ENCODE peak calls at places on chromosomes 5 and 9, in six cellular contexts. One of them, this sample, is unnamed.

GRCh38 chr9:109417585-109418544 is 80.2 kb downstream of the PTPN3 start:
- DNase-seq in HCT116: no peak
- DNase-seq in SK-N-SH: no peak
- DNase-seq in K562: no peak
- DNase-seq in HepG2: no peak
- DNase-seq in GM12878: no peak
- DNase-seq in this sample: no peak

GRCh38 chr5:14281746-14282181 is 138.6 kb downstream of the TRIO start:
- DNase-seq in HCT116: no peak
- DNase-seq in SK-N-SH: no peak
- DNase-seq in K562: no peak
- DNase-seq in HepG2: no peak
- DNase-seq in GM12878: no peak
- DNase-seq in this sample: no peak

GRCh38 chr9:92774274-92774673 is 9.6 kb upstream of the BICD2 start:
- DNase-seq in HCT116: no peak
- DNase-seq in SK-N-SH: no peak
- DNase-seq in K562: no peak
- DNase-seq in HepG2: no peak
- DNase-seq in GM12878: no peak
- DNase-seq in this sample: no peak

GRCh38 chr5:39517800-39518199 is 93.0 kb upstream of the DAB2 start:
- DNase-seq in HCT116: no peak
- DNase-seq in SK-N-SH: no peak
- DNase-seq in K562: no peak
- DNase-seq in HepG2: no peak
- DNase-seq in GM12878: no peak
- DNase-seq in this sample: no peak

GRCh38 chr5:19035816-19036215 is 952.2 kb downstream of the CDH18 start:
- DNase-seq in HCT116: no peak
- DNase-seq in SK-N-SH: no peak
- DNase-seq in K562: no peak
- DNase-seq in HepG2: no peak
- DNase-seq in GM12878: no peak
- DNase-seq in this sample: no peak

GRCh38 chr9:109918359-109919163 is 138.6 kb downstream of the PALM2AKAP2 start:
- DNase-seq in HCT116: no peak
- DNase-seq in SK-N-SH: no peak
- DNase-seq in K562: no peak
- DNase-seq in HepG2: no peak
- DNase-seq in GM12878: peak
- DNase-seq in this sample: no peak

GRCh38 chr9:14245901-14246525 is 67.9 kb downstream of the NFIB start:
- DNase-seq in HCT116: no peak
- DNase-seq in SK-N-SH: no peak
- DNase-seq in K562: no peak
- DNase-seq in HepG2: no peak
- DNase-seq in GM12878: no peak
- DNase-seq in this sample: no peak

GRCh38 chr9:119114681-119115080 is 254.6 kb downstream of the BRINP1 start:
- DNase-seq in HCT116: no peak
- DNase-seq in SK-N-SH: no peak
- DNase-seq in K562: no peak
- DNase-seq in HepG2: no peak
- DNase-seq in GM12878: no peak
- DNase-seq in this sample: no peak

GRCh38 chr5:140633081-140633471 is at the start of gene CD14:
- DNase-seq in HCT116: no peak
- DNase-seq in SK-N-SH: no peak
- DNase-seq in K562: no peak
- DNase-seq in HepG2: peak
- DNase-seq in GM12878: no peak
- DNase-seq in this sample: no peak

GRCh38 chr9:81320909-81321482 is 368.4 kb downstream of the TLE1 start:
- DNase-seq in HCT116: no peak
- DNase-seq in SK-N-SH: peak
- DNase-seq in K562: no peak
- DNase-seq in HepG2: no peak
- DNase-seq in GM12878: no peak
- DNase-seq in this sample: no peak

GRCh38 chr5:71938886-71939285 is 168.4 kb upstream of the MAP1B start:
- DNase-seq in HCT116: no peak
- DNase-seq in SK-N-SH: no peak
- DNase-seq in K562: no peak
- DNase-seq in HepG2: peak
- DNase-seq in GM12878: no peak
- DNase-seq in this sample: no peak

GRCh38 chr5:165460911-165461310 is 1955.5 kb downstream of the MAT2B start:
- DNase-seq in HCT116: no peak
- DNase-seq in SK-N-SH: no peak
- DNase-seq in K562: no peak
- DNase-seq in HepG2: no peak
- DNase-seq in GM12878: no peak
- DNase-seq in this sample: no peak

GRCh38 chr5:165459232-165459631 is 1953.8 kb downstream of the MAT2B start:
- DNase-seq in HCT116: no peak
- DNase-seq in SK-N-SH: no peak
- DNase-seq in K562: no peak
- DNase-seq in HepG2: no peak
- DNase-seq in GM12878: no peak
- DNase-seq in this sample: no peak

GRCh38 chr5:165457854-165458481 is 1952.5 kb downstream of the MAT2B start:
- DNase-seq in HCT116: no peak
- DNase-seq in SK-N-SH: peak
- DNase-seq in K562: no peak
- DNase-seq in HepG2: no peak
- DNase-seq in GM12878: no peak
- DNase-seq in this sample: no peak
- TF ChIP-seq SIN3A in HCT116: no peak
- TF ChIP-seq SIN3A in SK-N-SH: no peak
- TF ChIP-seq SIN3A in K562: no peak
- TF ChIP-seq SIN3A in HepG2: no peak
- TF ChIP-seq SIN3A in GM12878: no peak
- TF ChIP-seq SIN3A in this sample: no peak

GRCh38 chr5:175567954-175568353 is 89.6 kb downstream of the SFXN1 start:
- DNase-seq in HCT116: peak
- DNase-seq in SK-N-SH: no peak
- DNase-seq in K562: no peak
- DNase-seq in HepG2: no peak
- DNase-seq in GM12878: no peak
- DNase-seq in this sample: no peak

GRCh38 chr5:175569701-175570100 is 88.2 kb upstream of the HRH2 start:
- DNase-seq in HCT116: no peak
- DNase-seq in SK-N-SH: no peak
- DNase-seq in K562: no peak
- DNase-seq in HepG2: no peak
- DNase-seq in GM12878: no peak
- DNase-seq in this sample: no peak

GRCh38 chr5:175564716-175565115 is 86.4 kb downstream of the SFXN1 start:
- DNase-seq in HCT116: no peak
- DNase-seq in SK-N-SH: no peak
- DNase-seq in K562: no peak
- DNase-seq in HepG2: no peak
- DNase-seq in GM12878: no peak
- DNase-seq in this sample: no peak

GRCh38 chr5:175561085-175561484 is 82.7 kb downstream of the SFXN1 start:
- DNase-seq in HCT116: no peak
- DNase-seq in SK-N-SH: no peak
- DNase-seq in K562: no peak
- DNase-seq in HepG2: no peak
- DNase-seq in GM12878: no peak
- DNase-seq in this sample: no peak

DNA sequence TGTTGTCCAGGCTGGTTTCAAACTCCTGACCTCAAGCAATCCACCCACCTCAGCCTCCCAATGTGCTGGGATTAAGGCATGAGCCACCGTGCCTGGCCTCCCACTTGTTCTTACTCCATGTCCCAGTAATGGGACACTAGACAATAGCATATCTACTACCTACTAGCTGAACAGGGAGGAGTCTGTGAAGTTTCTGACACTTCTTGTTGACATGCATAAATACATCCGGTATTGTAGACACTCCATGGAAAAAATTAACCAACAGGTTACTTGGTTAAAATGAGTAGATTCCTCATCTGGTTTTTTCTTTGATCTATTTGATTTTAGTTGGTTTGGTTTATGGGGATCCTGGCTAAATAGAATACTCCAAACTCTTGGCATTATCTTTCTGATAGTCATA is 88.3 kb downstream of the SFXN1 start:
- DNase-seq in HCT116: no peak
- DNase-seq in SK-N-SH: no peak
- DNase-seq in K562: no peak
- DNase-seq in HepG2: no peak
- DNase-seq in GM12878: no peak
- DNase-seq in this sample: no peak
- TF ChIP-seq REST in HCT116: no peak
- TF ChIP-seq REST in SK-N-SH: no peak
- TF ChIP-seq REST in K562: no peak
- TF ChIP-seq REST in HepG2: no peak
- TF ChIP-seq REST in GM12878: no peak
- TF ChIP-seq REST in this sample: no peak

GRCh38 chr5:52885614-52886013 is 97.9 kb downstream of the ITGA1 start:
- DNase-seq in HCT116: no peak
- DNase-seq in SK-N-SH: no peak
- DNase-seq in K562: no peak
- DNase-seq in HepG2: peak
- DNase-seq in GM12878: no peak
- DNase-seq in this sample: no peak
- TF ChIP-seq SIN3A in HCT116: no peak
- TF ChIP-seq SIN3A in SK-N-SH: no peak
- TF ChIP-seq SIN3A in K562: no peak
- TF ChIP-seq SIN3A in HepG2: no peak
- TF ChIP-seq SIN3A in GM12878: no peak
- TF ChIP-seq SIN3A in this sample: no peak

GRCh38 chr5:138575194-138576015 is at the start of gene HSPA9:
- DNase-seq in HCT116: peak
- DNase-seq in SK-N-SH: peak
- DNase-seq in K562: peak
- DNase-seq in HepG2: peak
- DNase-seq in GM12878: peak
- DNase-seq in this sample: peak

GRCh38 chr5:138570871-138571270 is 4.3 kb downstream of the HSPA9 start:
- DNase-seq in HCT116: no peak
- DNase-seq in SK-N-SH: no peak
- DNase-seq in K562: no peak
- DNase-seq in HepG2: no peak
- DNase-seq in GM12878: no peak
- DNase-seq in this sample: no peak

GRCh38 chr5:138573223-138573622 is 2.0 kb downstream of the HSPA9 start:
- DNase-seq in HCT116: no peak
- DNase-seq in SK-N-SH: no peak
- DNase-seq in K562: no peak
- DNase-seq in HepG2: no peak
- DNase-seq in GM12878: no peak
- DNase-seq in this sample: no peak

GRCh38 chr5:138573949-138574670 is 1.1 kb downstream of the HSPA9 start:
- DNase-seq in HCT116: no peak
- DNase-seq in SK-N-SH: no peak
- DNase-seq in K562: no peak
- DNase-seq in HepG2: no peak
- DNase-seq in GM12878: no peak
- DNase-seq in this sample: no peak

DNA sequence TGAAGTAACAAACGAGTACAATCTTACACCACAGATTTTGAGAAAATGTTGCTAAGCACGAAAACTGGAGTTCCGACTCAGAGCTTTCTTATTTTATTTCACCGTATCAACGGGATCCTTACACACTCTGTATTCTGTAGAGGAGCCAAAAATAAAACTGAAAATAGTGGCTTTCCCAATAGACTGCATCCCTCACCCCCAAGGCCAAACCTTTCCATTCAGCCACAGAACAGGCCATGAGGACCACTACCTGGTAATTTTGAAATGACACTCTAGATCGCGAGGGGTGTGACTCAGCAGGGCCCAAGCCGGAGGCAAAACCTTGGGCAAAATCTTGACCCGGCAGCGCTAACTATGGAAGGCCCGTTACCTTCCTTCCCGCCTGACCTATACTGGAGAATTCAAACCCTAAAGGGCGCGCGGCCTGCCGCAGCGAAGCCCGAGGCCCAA is 432 bp downstream of the HSPA9 start:
- DNase-seq in HCT116: no peak
- DNase-seq in SK-N-SH: no peak
- DNase-seq in K562: peak
- DNase-seq in HepG2: no peak
- DNase-seq in GM12878: no peak
- DNase-seq in this sample: no peak
- TF ChIP-seq REST in HCT116: no peak
- TF ChIP-seq REST in SK-N-SH: no peak
- TF ChIP-seq REST in K562: no peak
- TF ChIP-seq REST in HepG2: no peak
- TF ChIP-seq REST in GM12878: no peak
- TF ChIP-seq REST in this sample: no peak

GRCh38 chr5:166330061-166330460 is 1961.4 kb upstream of the WWC1 start:
- DNase-seq in HCT116: no peak
- DNase-seq in SK-N-SH: no peak
- DNase-seq in K562: no peak
- DNase-seq in HepG2: no peak
- DNase-seq in GM12878: no peak
- DNase-seq in this sample: no peak

GRCh38 chr5:166320923-166321480 is 1970.4 kb upstream of the WWC1 start:
- DNase-seq in HCT116: no peak
- DNase-seq in SK-N-SH: no peak
- DNase-seq in K562: no peak
- DNase-seq in HepG2: no peak
- DNase-seq in GM12878: no peak
- DNase-seq in this sample: no peak

GRCh38 chr5:166324372-166324771 is 1967.1 kb upstream of the WWC1 start:
- DNase-seq in HCT116: no peak
- DNase-seq in SK-N-SH: no peak
- DNase-seq in K562: no peak
- DNase-seq in HepG2: no peak
- DNase-seq in GM12878: no peak
- DNase-seq in this sample: no peak
- TF ChIP-seq SIN3A in HCT116: no peak
- TF ChIP-seq SIN3A in SK-N-SH: no peak
- TF ChIP-seq SIN3A in K562: no peak
- TF ChIP-seq SIN3A in HepG2: no peak
- TF ChIP-seq SIN3A in GM12878: no peak
- TF ChIP-seq SIN3A in this sample: no peak

GRCh38 chr9:32434892-32435291 is 50.4 kb downstream of the ACO1 start:
- DNase-seq in HCT116: no peak
- DNase-seq in SK-N-SH: no peak
- DNase-seq in K562: no peak
- DNase-seq in HepG2: no peak
- DNase-seq in GM12878: no peak
- DNase-seq in this sample: no peak

GRCh38 chr9:32430720-32431119 is 46.3 kb downstream of the ACO1 start:
- DNase-seq in HCT116: no peak
- DNase-seq in SK-N-SH: no peak
- DNase-seq in K562: no peak
- DNase-seq in HepG2: no peak
- DNase-seq in GM12878: no peak
- DNase-seq in this sample: no peak

GRCh38 chr9:32431196-32431595 is 46.8 kb downstream of the ACO1 start:
- DNase-seq in HCT116: no peak
- DNase-seq in SK-N-SH: no peak
- DNase-seq in K562: no peak
- DNase-seq in HepG2: no peak
- DNase-seq in GM12878: no peak
- DNase-seq in this sample: no peak

GRCh38 chr9:32427111-32427873 is 42.8 kb downstream of the ACO1 start:
- DNase-seq in HCT116: no peak
- DNase-seq in SK-N-SH: no peak
- DNase-seq in K562: no peak
- DNase-seq in HepG2: peak
- DNase-seq in GM12878: no peak
- DNase-seq in this sample: no peak

GRCh38 chr9:32431940-32432555 is 47.6 kb downstream of the ACO1 start:
- DNase-seq in HCT116: peak
- DNase-seq in SK-N-SH: peak
- DNase-seq in K562: peak
- DNase-seq in HepG2: peak
- DNase-seq in GM12878: no peak
- DNase-seq in this sample: no peak
- TF ChIP-seq REST in HCT116: no peak
- TF ChIP-seq REST in SK-N-SH: no peak
- TF ChIP-seq REST in K562: no peak
- TF ChIP-seq REST in HepG2: no peak
- TF ChIP-seq REST in GM12878: no peak
- TF ChIP-seq REST in this sample: no peak